ENCODE peak calls at places on chromosomes 4 and X, in ten cellular contexts. Y is thoracic aorta; T is LNCaP clone FGC; F is naive B cell; K is erythroblast; H is left ventricle myocardium superior; A is nephron progenitor cell; S is T follicular helper cell; L is effector memory CD4-positive, alpha-beta T cell; J is B cell. O is an unnamed sample.

GRCh38 chrX:143788265-143788664 is 67.7 kb upstream of the SPANXN2 start:
- DNase-seq in Y (no peak), T (no peak), F (no peak), K (peak), H (no peak), A (peak), S (no peak), L (no peak), J (no peak), O (no peak)

GRCh38 chr4:172706000-172706399 is 462.6 kb upstream of the GALNT7 start:
- DNase-seq in Y (no peak), T (no peak), F (no peak), K (no peak), H (no peak), A (no peak), S (no peak), L (no peak), J (no peak), O (no peak)

GRCh38 chr4:129821963-129822362 is 726.0 kb downstream of the C4orf33 start:
- DNase-seq in Y (no peak), T (no peak), F (no peak), K (no peak), H (no peak), A (no peak), S (no peak), L (no peak), J (no peak), O (no peak)

GRCh38 chr4:186787536-186787935 is 63.9 kb upstream of the FAT1 start:
- DNase-seq in Y (no peak), T (no peak), F (no peak), K (no peak), H (no peak), A (no peak), S (no peak), L (no peak), J (no peak), O (no peak)

GRCh38 chr4:113556382-113557134 is 205.0 kb downstream of the CAMK2D start:
- DNase-seq in Y (no peak), T (peak), F (no peak), K (no peak), H (peak), A (no peak), S (no peak), L (no peak), J (no peak), O (no peak)

GRCh38 chr4:22794731-22795130 is 102.0 kb downstream of the GBA3 start:
- DNase-seq in Y (no peak), T (no peak), F (no peak), K (no peak), H (no peak), A (no peak), S (no peak), L (no peak), J (no peak), O (no peak)

GRCh38 chrX:34978171-34978570 is 35.6 kb downstream of the FAM47B start:
- DNase-seq in Y (no peak), T (no peak), F (no peak), K (no peak), H (no peak), A (no peak), S (no peak), L (no peak), J (no peak), O (no peak)

GRCh38 chr4:139628184-139629012 is 37.2 kb upstream of the MGST2 start:
- DNase-seq in Y (no peak), T (no peak), F (no peak), K (no peak), H (no peak), A (peak), S (no peak), L (no peak), J (no peak), O (no peak)

GRCh38 chr4:65943076-65943475 is 272.8 kb upstream of the EPHA5 start:
- DNase-seq in Y (no peak), T (peak), F (no peak), K (no peak), H (no peak), A (no peak), S (no peak), L (no peak), J (no peak), O (no peak)

GRCh38 chr4:72357908-72358307 is 211.1 kb downstream of the ADAMTS3 start:
- DNase-seq in Y (no peak), T (no peak), F (no peak), K (no peak), H (no peak), A (no peak), S (no peak), L (no peak), J (no peak), O (no peak)

GRCh38 chr4:140856692-140857091 is 100.5 kb upstream of the TBC1D9 start:
- DNase-seq in Y (no peak), T (no peak), F (no peak), K (no peak), H (peak), A (no peak), S (no peak), L (no peak), J (no peak), O (no peak)

GRCh38 chrX:148049441-148049840 is 68.3 kb downstream of the FMR1NB start:
- DNase-seq in Y (no peak), T (no peak), F (peak), K (peak), H (no peak), A (peak), S (no peak), L (no peak), J (peak), O (peak)

GRCh38 chrX:34849371-34849770 is 93.2 kb upstream of the FAM47B start:
- DNase-seq in Y (no peak), T (no peak), F (no peak), K (no peak), H (no peak), A (no peak), S (no peak), L (no peak), J (no peak), O (no peak)

GRCh38 chr4:159504634-159505033 is 401.8 kb downstream of the RAPGEF2 start:
- DNase-seq in Y (no peak), T (no peak), F (no peak), K (no peak), H (no peak), A (no peak), S (no peak), L (no peak), J (no peak), O (no peak)

GRCh38 chr4:15455290-15455689 is 14.4 kb upstream of the CC2D2A start:
- DNase-seq in Y (peak), T (no peak), F (no peak), K (no peak), H (peak), A (no peak), S (no peak), L (no peak), J (no peak), O (no peak)

GRCh38 chrX:40266490-40267333 is 169.0 kb upstream of the BCOR start:
- DNase-seq in Y (no peak), T (peak), F (peak), K (peak), H (peak), A (peak), S (peak), L (peak), J (peak), O (peak)

GRCh38 chrX:54248309-54248708 is 65.3 kb upstream of the FAM120C start:
- DNase-seq in Y (no peak), T (peak), F (no peak), K (peak), H (no peak), A (no peak), S (no peak), L (no peak), J (peak), O (peak)

GRCh38 chrX:30196322-30196721 is 19.0 kb upstream of the MAGEB2 start:
- DNase-seq in Y (no peak), T (no peak), F (no peak), K (no peak), H (no peak), A (no peak), S (no peak), L (no peak), J (no peak), O (no peak)

GRCh38 chr4:10951306-10951705 is 266.7 kb upstream of the CLNK start:
- DNase-seq in Y (no peak), T (no peak), F (no peak), K (no peak), H (no peak), A (no peak), S (no peak), L (no peak), J (no peak), O (no peak)